ENCODE peak calls at places on chromosomes 4 and X, in four cellular contexts. One of them, this sample, is unnamed.

GRCh38 chrX:108148524-108148923 is 56.9 kb downstream of the ATG4A start:
- DNase-seq in fibroblast of lung: no peak
- DNase-seq in tibial nerve: no peak
- DNase-seq in ovary: no peak
- DNase-seq in this sample: no peak

GRCh38 chrX:47248576-47248975 is 15.8 kb downstream of the USP11 start:
- DNase-seq in fibroblast of lung: no peak
- DNase-seq in tibial nerve: no peak
- DNase-seq in ovary: no peak
- DNase-seq in this sample: no peak

GRCh38 chr4:102869569-102870227 is 906 bp downstream of the CISD2 start:
- DNase-seq in fibroblast of lung: no peak
- DNase-seq in tibial nerve: peak
- DNase-seq in ovary: no peak
- DNase-seq in this sample: no peak

GRCh38 chrX:14398725-14399124 is 130.6 kb upstream of the GLRA2 start:
- DNase-seq in fibroblast of lung: peak
- DNase-seq in tibial nerve: no peak
- DNase-seq in ovary: no peak
- DNase-seq in this sample: peak

GRCh38 chr4:27964095-27964494 is 1103.5 kb downstream of the STIM2 start:
- DNase-seq in fibroblast of lung: no peak
- DNase-seq in tibial nerve: no peak
- DNase-seq in ovary: no peak
- DNase-seq in this sample: no peak

GRCh38 chr4:15930314-15930713 is 8.2 kb downstream of the FGFBP1 start:
- DNase-seq in fibroblast of lung: no peak
- DNase-seq in tibial nerve: no peak
- DNase-seq in ovary: no peak
- DNase-seq in this sample: no peak

GRCh38 chr4:6663596-6664393 is 23.3 kb downstream of the MRFAP1 start:
- DNase-seq in fibroblast of lung: no peak
- DNase-seq in tibial nerve: no peak
- DNase-seq in ovary: no peak
- DNase-seq in this sample: no peak

GRCh38 chr4:59945277-59945676 is 1254.8 kb upstream of the ADGRL3 start:
- DNase-seq in fibroblast of lung: no peak
- DNase-seq in tibial nerve: no peak
- DNase-seq in ovary: no peak
- DNase-seq in this sample: no peak

GRCh38 chr4:7876096-7876993 is 63.3 kb downstream of the AFAP1 start:
- DNase-seq in fibroblast of lung: peak
- DNase-seq in tibial nerve: no peak
- DNase-seq in ovary: no peak
- DNase-seq in this sample: peak

GRCh38 chr4:73606465-73606974 is 13.7 kb downstream of the RASSF6 start:
- DNase-seq in fibroblast of lung: no peak
- DNase-seq in tibial nerve: no peak
- DNase-seq in ovary: no peak
- DNase-seq in this sample: no peak

GRCh38 chrX:4239650-4240540 is 526.4 kb upstream of the PRKX start:
- DNase-seq in fibroblast of lung: no peak
- DNase-seq in tibial nerve: no peak
- DNase-seq in ovary: no peak
- DNase-seq in this sample: no peak

GRCh38 chr4:183960021-183960420 is 54.9 kb downstream of the STOX2 start:
- DNase-seq in fibroblast of lung: peak
- DNase-seq in tibial nerve: peak
- DNase-seq in ovary: peak
- DNase-seq in this sample: no peak

GRCh38 chrX:13506574-13506973 is 62.8 kb upstream of the EGFL6 start:
- DNase-seq in fibroblast of lung: peak
- DNase-seq in tibial nerve: no peak
- DNase-seq in ovary: peak
- DNase-seq in this sample: peak

GRCh38 chr4:142405021-142405991 is 440.8 kb downstream of the INPP4B start:
- DNase-seq in fibroblast of lung: peak
- DNase-seq in tibial nerve: peak
- DNase-seq in ovary: peak
- DNase-seq in this sample: peak

GRCh38 chrX:100297732-100298131 is 112.3 kb downstream of the PCDH19 start:
- DNase-seq in fibroblast of lung: no peak
- DNase-seq in tibial nerve: no peak
- DNase-seq in ovary: no peak
- DNase-seq in this sample: no peak

GRCh38 chrX:130304587-130305368 is 34.9 kb upstream of the SLC25A14 start:
- DNase-seq in fibroblast of lung: no peak
- DNase-seq in tibial nerve: no peak
- DNase-seq in ovary: no peak
- DNase-seq in this sample: no peak

GRCh38 chrX:133335027-133335426 is 80.3 kb downstream of the GPC4 start:
- DNase-seq in fibroblast of lung: peak
- DNase-seq in tibial nerve: peak
- DNase-seq in ovary: no peak
- DNase-seq in this sample: no peak

GRCh38 chr4:88202443-88202842 is 44.0 kb upstream of the ABCG2 start:
- DNase-seq in fibroblast of lung: no peak
- DNase-seq in tibial nerve: no peak
- DNase-seq in ovary: no peak
- DNase-seq in this sample: no peak

GRCh38 chr4:138178566-138178965 is 63.6 kb downstream of the SLC7A11 start:
- DNase-seq in fibroblast of lung: peak
- DNase-seq in tibial nerve: no peak
- DNase-seq in ovary: no peak
- DNase-seq in this sample: no peak

GRCh38 chr4:74441744-74442143 is 3.2 kb upstream of the AREG start:
- DNase-seq in fibroblast of lung: no peak
- DNase-seq in tibial nerve: no peak
- DNase-seq in ovary: no peak
- DNase-seq in this sample: no peak

GRCh38 chrX:50813843-50814661 is at the start of gene SHROOM4:
- DNase-seq in fibroblast of lung: peak
- DNase-seq in tibial nerve: peak
- DNase-seq in ovary: peak
- DNase-seq in this sample: no peak

GRCh38 chr4:25928320-25928955 is 14.4 kb downstream of the SMIM20 start:
- DNase-seq in fibroblast of lung: no peak
- DNase-seq in tibial nerve: no peak
- DNase-seq in ovary: no peak
- DNase-seq in this sample: no peak

GRCh38 chrX:134469481-134469880 is 9.5 kb downstream of the HPRT1 start:
- DNase-seq in fibroblast of lung: peak
- DNase-seq in tibial nerve: no peak
- DNase-seq in ovary: no peak
- DNase-seq in this sample: peak

GRCh38 chr4:119623025-119623424 is 5.6 kb downstream of the PDE5A start:
- DNase-seq in fibroblast of lung: no peak
- DNase-seq in tibial nerve: no peak
- DNase-seq in ovary: no peak
- DNase-seq in this sample: peak

GRCh38 chr4:183443609-183444148 is 757 bp upstream of the CDKN2AIP start:
- DNase-seq in fibroblast of lung: no peak
- DNase-seq in tibial nerve: no peak
- DNase-seq in ovary: no peak
- DNase-seq in this sample: peak

GRCh38 chrX:19839770-19840254 is 47.6 kb downstream of the SH3KBP1 start:
- DNase-seq in fibroblast of lung: no peak
- DNase-seq in tibial nerve: no peak
- DNase-seq in ovary: no peak
- DNase-seq in this sample: no peak

GRCh38 chr4:83932996-83933395 is 397.1 kb downstream of the GPAT3 start:
- DNase-seq in fibroblast of lung: no peak
- DNase-seq in tibial nerve: no peak
- DNase-seq in ovary: no peak
- DNase-seq in this sample: no peak

GRCh38 chr4:98193459-98194105 is 50.3 kb upstream of the STPG2 start:
- DNase-seq in fibroblast of lung: no peak
- DNase-seq in tibial nerve: no peak
- DNase-seq in ovary: no peak
- DNase-seq in this sample: no peak

GRCh38 chr4:110808371-110808878 is 185.5 kb upstream of the PITX2 start:
- DNase-seq in fibroblast of lung: peak
- DNase-seq in tibial nerve: no peak
- DNase-seq in ovary: no peak
- DNase-seq in this sample: peak

GRCh38 chr4:20253799-20254409 is 2.2 kb downstream of the SLIT2 start:
- DNase-seq in fibroblast of lung: peak
- DNase-seq in tibial nerve: no peak
- DNase-seq in ovary: peak
- DNase-seq in this sample: no peak

GRCh38 chr4:114378306-114378903 is 220.2 kb upstream of the UGT8 start:
- DNase-seq in fibroblast of lung: peak
- DNase-seq in tibial nerve: no peak
- DNase-seq in ovary: no peak
- DNase-seq in this sample: peak

GRCh38 chr4:181959121-181959520 is 284.1 kb upstream of the TENM3 start:
- DNase-seq in fibroblast of lung: peak
- DNase-seq in tibial nerve: no peak
- DNase-seq in ovary: no peak
- DNase-seq in this sample: peak

GRCh38 chr4:79852305-79852730 is 220.7 kb downstream of the ANTXR2 start:
- DNase-seq in fibroblast of lung: peak
- DNase-seq in tibial nerve: no peak
- DNase-seq in ovary: no peak
- DNase-seq in this sample: no peak

GRCh38 chrX:69506617-69507499 is 2.7 kb downstream of the NALF2 start:
- DNase-seq in fibroblast of lung: no peak
- DNase-seq in tibial nerve: no peak
- DNase-seq in ovary: no peak
- DNase-seq in this sample: no peak

GRCh38 chr4:4659871-4660651 is 118.2 kb upstream of the STX18 start:
- DNase-seq in fibroblast of lung: peak
- DNase-seq in tibial nerve: no peak
- DNase-seq in ovary: no peak
- DNase-seq in this sample: peak

GRCh38 chrX:40922307-40922706 is 162.9 kb upstream of the USP9X start:
- DNase-seq in fibroblast of lung: peak
- DNase-seq in tibial nerve: no peak
- DNase-seq in ovary: no peak
- DNase-seq in this sample: peak

GRCh38 chrX:29043751-29044150 is 456.5 kb downstream of the IL1RAPL1 start:
- DNase-seq in fibroblast of lung: no peak
- DNase-seq in tibial nerve: no peak
- DNase-seq in ovary: no peak
- DNase-seq in this sample: no peak

GRCh38 chrX:126550816-126551215 is 1.8 kb downstream of the DCAF12L1 start:
- DNase-seq in fibroblast of lung: no peak
- DNase-seq in tibial nerve: no peak
- DNase-seq in ovary: no peak
- DNase-seq in this sample: no peak

GRCh38 chrX:71650333-71650969 is 16.9 kb upstream of the LOC101059915 start:
- DNase-seq in fibroblast of lung: no peak
- DNase-seq in tibial nerve: no peak
- DNase-seq in ovary: no peak
- DNase-seq in this sample: no peak
- TF ChIP-seq CTCF in fibroblast of lung: no peak
- TF ChIP-seq CTCF in tibial nerve: no peak
- TF ChIP-seq CTCF in ovary: no peak
- TF ChIP-seq CTCF in this sample: no peak

GRCh38 chrX:104486691-104487090 is 79.3 kb upstream of the IL1RAPL2 start:
- DNase-seq in fibroblast of lung: no peak
- DNase-seq in tibial nerve: no peak
- DNase-seq in ovary: no peak
- DNase-seq in this sample: no peak

DNA sequence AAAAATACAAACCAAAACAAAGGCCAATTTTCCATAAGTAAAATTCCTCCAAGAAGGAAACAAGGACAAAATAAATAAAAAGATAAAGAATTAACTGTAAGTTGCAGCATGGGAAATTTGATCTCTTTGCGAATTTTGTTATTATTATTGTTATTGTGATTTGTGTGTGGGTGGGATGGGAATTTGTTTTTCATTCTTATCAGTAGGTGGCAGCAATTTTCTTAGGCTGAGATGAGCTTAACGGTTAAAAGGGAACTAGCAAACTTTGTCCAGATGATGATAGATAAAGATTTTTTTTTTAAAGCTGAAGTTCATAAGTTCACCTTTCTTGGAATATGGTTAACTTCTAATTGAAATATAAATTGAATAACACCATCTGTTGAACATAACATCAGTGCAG is 83.2 kb upstream of the IL1RAPL2 start:
- DNase-seq in fibroblast of lung: no peak
- DNase-seq in tibial nerve: no peak
- DNase-seq in ovary: no peak
- DNase-seq in this sample: no peak
- TF ChIP-seq CTCF in fibroblast of lung: peak
- TF ChIP-seq CTCF in tibial nerve: no peak
- TF ChIP-seq CTCF in ovary: no peak
- TF ChIP-seq CTCF in this sample: peak

DNA sequence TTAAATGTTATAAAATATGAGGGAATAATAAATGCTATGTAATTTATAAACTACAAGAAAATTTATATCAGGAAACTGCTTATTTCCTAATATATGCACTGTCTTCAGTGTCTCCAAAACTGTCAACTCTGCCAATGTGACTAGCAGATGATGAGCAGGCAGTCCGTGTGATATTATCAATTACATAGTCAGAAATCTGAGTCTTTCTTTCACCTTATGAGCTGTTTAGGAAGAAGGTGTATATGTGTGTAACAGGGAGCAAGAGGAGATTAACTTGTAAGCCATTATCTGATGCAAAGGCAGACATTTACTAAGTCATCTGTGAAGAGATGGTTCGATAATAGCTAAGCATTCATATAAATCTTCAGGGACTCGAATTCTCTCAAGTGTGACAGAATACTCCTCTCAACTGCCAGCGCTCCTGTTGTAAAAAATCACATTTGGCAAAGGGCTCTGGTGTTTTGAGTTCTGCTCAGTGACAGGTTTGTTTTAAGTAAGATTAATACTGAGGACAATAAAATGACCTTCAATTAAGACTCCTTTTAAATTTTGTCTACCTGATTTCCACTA is 79.7 kb downstream of the SNCA start:
- DNase-seq in fibroblast of lung: no peak
- DNase-seq in tibial nerve: no peak
- DNase-seq in ovary: no peak
- DNase-seq in this sample: no peak
- TF ChIP-seq CTCF in fibroblast of lung: no peak
- TF ChIP-seq CTCF in tibial nerve: no peak
- TF ChIP-seq CTCF in ovary: no peak
- TF ChIP-seq CTCF in this sample: no peak

DNA sequence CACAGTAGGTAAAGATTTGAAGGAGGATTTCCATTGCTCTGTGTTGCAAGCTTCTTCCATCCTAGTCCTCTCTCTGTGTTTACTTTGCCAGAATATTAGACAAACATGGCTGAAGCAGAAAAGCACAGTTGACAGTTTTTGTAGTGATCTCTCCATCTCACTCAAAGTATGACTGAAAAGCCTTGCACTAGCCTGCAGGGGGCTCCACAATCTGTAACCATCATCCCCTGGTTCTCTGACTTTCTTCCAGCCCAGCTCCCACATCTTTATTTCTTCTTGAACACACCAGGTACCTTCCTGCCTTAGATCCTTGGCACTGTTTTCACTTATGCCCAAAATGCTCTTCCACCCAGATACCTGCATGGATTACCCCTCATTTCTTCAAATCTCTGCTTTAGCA is 34.1 kb upstream of the HHIP start:
- DNase-seq in fibroblast of lung: peak
- DNase-seq in tibial nerve: no peak
- DNase-seq in ovary: no peak
- DNase-seq in this sample: no peak
- TF ChIP-seq CTCF in fibroblast of lung: peak
- TF ChIP-seq CTCF in tibial nerve: no peak
- TF ChIP-seq CTCF in ovary: no peak
- TF ChIP-seq CTCF in this sample: peak

This sample was measured in HFFc6.